ENCODE peak calls at places on chromosomes 5 and 9, in five cellular contexts. M is uterus, Q is HCT116, A is RWPE1, X is neural crest cell. C is an unnamed sample.

GRCh38 chr5:135426102-135427082 is 20.8 kb downstream of the DCANP1 start:
- DNase-seq in M (no peak), Q (peak), A (peak), X (no peak), C (no peak)

GRCh38 chr9:13480688-13481087 is 201.2 kb upstream of the MPDZ start:
- DNase-seq in M (no peak), Q (no peak), A (no peak), X (no peak), C (no peak)

GRCh38 chr5:7671420-7671819 is 179.5 kb downstream of the CFAP90 start:
- DNase-seq in M (no peak), Q (no peak), A (no peak), X (no peak), C (no peak)

GRCh38 chr5:15502208-15502607 is 2.2 kb downstream of the FBXL7 start:
- DNase-seq in M (no peak), Q (no peak), A (no peak), X (no peak), C (no peak)

GRCh38 chr5:5886812-5887486 is 464.5 kb downstream of the ICE1 start:
- DNase-seq in M (no peak), Q (no peak), A (peak), X (peak), C (peak)

GRCh38 chr9:121121582-121122087 is 46.9 kb downstream of the CNTRL start:
- DNase-seq in M (peak), Q (peak), A (peak), X (peak), C (peak)

GRCh38 chr9:108417726-108418125 is 438.1 kb downstream of the ACTL7B start:
- DNase-seq in M (no peak), Q (no peak), A (no peak), X (no peak), C (no peak)

GRCh38 chr5:51829226-51829625 is 446.0 kb downstream of the ISL1 start:
- DNase-seq in M (no peak), Q (no peak), A (peak), X (no peak), C (no peak)

GRCh38 chr9:87868635-87869034 is 14.0 kb upstream of the SPATA31E1 start:
- DNase-seq in M (no peak), Q (no peak), A (no peak), X (no peak), C (no peak)

GRCh38 chr5:135075621-135076585 is 41.9 kb upstream of the PITX1 start:
- DNase-seq in M (no peak), Q (no peak), A (peak), X (no peak), C (no peak)

GRCh38 chr5:133292300-133292699 is 240.5 kb downstream of the HSPA4 start:
- DNase-seq in M (no peak), Q (peak), A (peak), X (no peak), C (no peak)

GRCh38 chr5:7802855-7803254 is 48.1 kb downstream of the CFAP90 start:
- DNase-seq in M (no peak), Q (no peak), A (peak), X (no peak), C (no peak)

GRCh38 chr9:109903515-109904138 is 123.6 kb downstream of the PALM2AKAP2 start:
- DNase-seq in M (peak), Q (peak), A (peak), X (peak), C (peak)

GRCh38 chr5:149902177-149902576 is 42.4 kb downstream of the PDE6A start:
- DNase-seq in M (no peak), Q (no peak), A (no peak), X (no peak), C (no peak)

GRCh38 chr5:38420691-38421395 is 135.6 kb downstream of the LIFR start:
- DNase-seq in M (peak), Q (peak), A (peak), X (peak), C (peak)

GRCh38 chr5:53991942-53992341 is 318.4 kb downstream of the ARL15 start:
- DNase-seq in M (no peak), Q (no peak), A (no peak), X (no peak), C (no peak)

GRCh38 chr9:101072259-101072658 is 43.7 kb downstream of the PLPPR1 start:
- DNase-seq in M (no peak), Q (no peak), A (no peak), X (no peak), C (no peak)

GRCh38 chr9:106897223-106897622 is 34.3 kb downstream of the ZNF462 start:
- DNase-seq in M (no peak), Q (no peak), A (no peak), X (no peak), C (no peak)

GRCh38 chr9:78745996-78746395 is 449.1 kb downstream of the PSAT1 start:
- DNase-seq in M (no peak), Q (no peak), A (no peak), X (no peak), C (no peak)

GRCh38 chr9:117002686-117003085 is 315.6 kb downstream of the TRIM32 start:
- DNase-seq in M (no peak), Q (no peak), A (no peak), X (no peak), C (no peak)

GRCh38 chr5:172035039-172035438 is 28.6 kb upstream of the FBXW11 start:
- DNase-seq in M (no peak), Q (no peak), A (peak), X (no peak), C (no peak)
- TF ChIP-seq CTCF in M (no peak), Q (no peak), A (no peak), X (no peak), C (no peak)

DNA sequence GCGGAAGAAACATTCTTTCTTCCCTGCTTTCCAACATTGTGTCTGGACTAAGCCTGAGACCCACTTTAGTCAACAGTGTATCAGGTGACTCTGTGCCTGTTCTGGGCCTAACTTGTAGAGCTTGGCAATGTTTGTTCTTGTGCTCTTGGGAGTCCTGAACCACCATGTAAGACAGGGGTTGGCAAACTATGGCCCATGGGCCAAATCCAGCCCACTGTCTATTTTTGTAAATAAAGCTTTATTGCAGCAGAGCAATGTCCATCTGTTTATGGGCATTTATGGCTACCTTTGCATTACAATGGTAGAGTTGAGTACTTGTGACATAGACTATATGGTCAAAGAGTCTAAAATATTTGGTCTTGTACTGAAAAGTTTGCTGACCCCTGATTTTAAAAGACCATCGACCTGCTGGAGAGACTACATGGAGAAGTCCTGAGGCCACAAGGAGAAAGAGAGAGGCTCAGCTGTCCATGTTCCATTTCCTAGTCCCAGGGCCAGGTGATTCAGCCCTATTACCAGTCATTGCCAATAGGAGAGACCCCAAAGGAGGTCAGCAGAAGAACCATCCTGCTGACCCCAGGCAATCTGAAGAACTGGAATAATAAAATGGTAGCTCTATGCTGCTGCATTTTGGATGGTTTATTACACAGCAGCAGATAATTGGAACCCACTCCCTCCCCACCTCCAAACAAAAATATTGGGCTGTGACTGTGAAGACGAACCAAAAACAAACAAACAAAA is 211.3 kb downstream of the AUH start:
- DNase-seq in M (no peak), Q (no peak), A (no peak), X (no peak), C (no peak)
- TF ChIP-seq CTCF in M (no peak), Q (no peak), A (no peak), X (no peak), C (no peak)

GRCh38 chr9:69546265-69546664 is 125.9 kb downstream of the APBA1 start:
- DNase-seq in M (no peak), Q (peak), A (peak), X (peak), C (peak)
- TF ChIP-seq CTCF in M (no peak), Q (peak), A (no peak), X (peak), C (peak)

GRCh38 chr9:134560206-134560605 is 81.4 kb upstream of the COL5A1 start:
- DNase-seq in M (no peak), Q (no peak), A (no peak), X (no peak), C (no peak)

GRCh38 chr9:134557331-134557730 is 84.3 kb upstream of the COL5A1 start:
- DNase-seq in M (peak), Q (no peak), A (no peak), X (no peak), C (no peak)

GRCh38 chr9:134559013-134559412 is 82.6 kb upstream of the COL5A1 start:
- DNase-seq in M (peak), Q (no peak), A (no peak), X (no peak), C (no peak)

GRCh38 chr9:134556531-134557068 is 85.0 kb upstream of the COL5A1 start:
- DNase-seq in M (no peak), Q (no peak), A (no peak), X (no peak), C (no peak)

DNA sequence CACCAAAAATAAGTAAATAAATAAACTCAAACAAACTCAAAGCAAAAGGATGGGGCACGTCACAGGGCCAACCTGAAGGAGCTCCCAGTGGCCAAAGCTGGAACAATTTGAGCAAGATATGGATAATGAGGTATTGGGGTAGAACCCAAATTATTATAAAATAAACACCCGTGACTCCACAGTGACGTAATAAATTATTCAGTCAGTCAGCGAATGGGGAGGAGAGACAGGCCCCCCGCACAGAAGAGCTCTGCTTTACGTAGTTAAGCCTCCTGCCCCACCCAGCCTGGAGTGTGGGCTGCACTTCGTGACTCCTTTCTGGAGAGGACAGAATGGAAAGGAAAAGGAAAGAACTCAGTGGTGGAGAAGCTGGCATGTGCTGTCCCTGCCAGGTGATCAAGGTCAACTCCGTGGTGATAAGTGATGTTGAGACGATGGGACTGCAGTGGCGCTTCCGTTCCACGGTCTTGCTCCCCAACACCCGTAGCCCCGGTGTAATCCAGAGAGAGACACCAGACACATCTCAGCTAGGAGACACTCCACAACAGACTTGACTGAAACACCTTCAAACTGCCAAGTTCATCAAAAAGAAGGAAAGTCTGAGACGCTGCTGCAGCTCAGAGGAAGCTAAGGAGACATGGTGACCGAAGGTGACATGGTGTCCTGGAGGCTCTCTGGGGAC is 83.3 kb upstream of the COL5A1 start:
- DNase-seq in M (no peak), Q (no peak), A (no peak), X (no peak), C (no peak)
- TF ChIP-seq CTCF in M (no peak), Q (no peak), A (no peak), X (no peak), C (no peak)

GRCh38 chr5:177304392-177305119 is 957 bp downstream of the PRELID1 start:
- DNase-seq in M (no peak), Q (no peak), A (no peak), X (no peak), C (peak)

GRCh38 chr5:177302354-177303110 is 987 bp downstream of the RAB24 start:
- DNase-seq in M (no peak), Q (no peak), A (no peak), X (no peak), C (no peak)

GRCh38 chr5:177301503-177302165 is 1.9 kb downstream of the RAB24 start:
- DNase-seq in M (no peak), Q (no peak), A (peak), X (no peak), C (no peak)

GRCh38 chr5:177303925-177304391 is 359 bp downstream of the PRELID1 start:
- DNase-seq in M (no peak), Q (no peak), A (no peak), X (no peak), C (no peak)

GRCh38 chr5:177303121-177303924 is at the start of the genes PRELID1 and RAB24:
- DNase-seq in M (peak), Q (no peak), A (peak), X (peak), C (peak)
- TF ChIP-seq CTCF in M (no peak), Q (peak), A (peak), X (no peak), C (no peak)

GRCh38 chr9:130479587-130479986 is 34.8 kb downstream of the ASS1 start:
- DNase-seq in M (no peak), Q (no peak), A (no peak), X (no peak), C (no peak)

GRCh38 chr9:130478731-130479575 is 34.2 kb downstream of the ASS1 start:
- DNase-seq in M (no peak), Q (no peak), A (no peak), X (no peak), C (peak)

GRCh38 chr9:130478152-130478551 is 33.4 kb downstream of the ASS1 start:
- DNase-seq in M (no peak), Q (no peak), A (no peak), X (no peak), C (no peak)

GRCh38 chr9:130482463-130482862 is 37.7 kb downstream of the ASS1 start:
- DNase-seq in M (no peak), Q (no peak), A (no peak), X (no peak), C (no peak)

DNA sequence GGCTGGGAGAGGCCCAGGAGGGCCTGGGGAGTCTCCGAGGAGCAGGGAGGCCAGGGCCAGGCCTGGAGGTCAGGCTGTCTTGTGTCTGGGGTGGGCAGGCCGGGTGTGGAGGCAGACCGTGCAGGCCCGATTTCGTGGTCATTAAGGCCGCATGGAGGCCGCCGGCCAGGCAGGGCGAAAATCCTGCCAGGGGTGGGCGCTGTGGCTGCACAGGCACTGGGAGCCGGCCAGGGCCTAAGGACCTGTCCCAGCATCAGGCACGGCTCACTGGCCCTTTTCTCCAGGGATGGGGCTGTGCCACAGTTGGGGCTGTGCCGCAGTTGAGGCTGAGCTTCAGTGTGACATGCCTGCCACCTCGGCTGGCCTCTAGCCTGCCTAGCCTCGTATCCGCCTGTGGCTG is 35.9 kb downstream of the ASS1 start:
- DNase-seq in M (no peak), Q (no peak), A (no peak), X (peak), C (peak)
- TF ChIP-seq CTCF in M (no peak), Q (peak), A (no peak), X (no peak), C (peak)

GRCh38 chr5:72412283-72413055 is 92.3 kb downstream of the PTCD2 start:
- DNase-seq in M (no peak), Q (no peak), A (no peak), X (no peak), C (no peak)
- TF ChIP-seq CTCF in M (no peak), Q (no peak), A (no peak), X (no peak), C (no peak)

DNA sequence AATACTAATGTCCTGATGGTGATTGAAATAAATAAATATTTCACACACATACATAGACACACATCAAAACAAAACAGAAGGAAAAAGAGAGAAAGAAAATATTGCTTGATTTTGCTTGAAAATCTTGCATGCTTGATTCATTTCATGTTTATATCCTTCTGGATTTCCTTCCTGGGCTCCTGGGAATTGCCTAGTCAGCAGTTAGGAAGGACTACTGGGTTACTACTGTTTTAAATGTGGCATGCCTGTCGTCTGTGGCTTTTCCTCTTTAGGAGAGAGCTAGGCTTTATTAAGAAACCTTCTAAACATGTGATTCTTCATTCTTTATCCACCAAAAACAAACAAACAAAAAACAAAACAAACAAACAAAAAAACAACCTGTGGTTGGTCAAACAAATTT is 419.9 kb upstream of the PAPPA start:
- DNase-seq in M (no peak), Q (no peak), A (no peak), X (no peak), C (no peak)
- TF ChIP-seq CTCF in M (no peak), Q (no peak), A (no peak), X (no peak), C (no peak)

GRCh38 chr9:10479172-10479571 is 133.6 kb downstream of the PTPRD start:
- DNase-seq in M (no peak), Q (no peak), A (peak), X (no peak), C (no peak)
- TF ChIP-seq CTCF in M (no peak), Q (peak), A (peak), X (peak), C (peak)